ENCODE peak calls at places on chromosomes 11 and 22, in four cellular contexts. T is tibial artery, P is T-helper 1 cell, F is DMS79. A is an unnamed sample.

GRCh38 chr22:27242917-27243589 is 558.5 kb downstream of the MN1 start:
- DNase-seq in T (no peak), P (no peak), F (no peak), A (no peak)

GRCh38 chr11:83721286-83721685 is 435.1 kb upstream of the CCDC90B start:
- DNase-seq in T (no peak), P (no peak), F (no peak), A (no peak)

GRCh38 chr11:43723617-43724016 is 43.1 kb downstream of the HSD17B12 start:
- DNase-seq in T (no peak), P (no peak), F (no peak), A (no peak)

GRCh38 chr11:12321217-12321937 is 56.0 kb upstream of the PARVA start:
- DNase-seq in T (no peak), P (no peak), F (peak), A (no peak)

GRCh38 chr11:47373876-47374820 is 4.2 kb downstream of the SPI1 start:
- DNase-seq in T (peak), P (peak), F (no peak), A (peak)

GRCh38 chr22:43296279-43296902 is 46.8 kb downstream of the SCUBE1 start:
- DNase-seq in T (no peak), P (no peak), F (no peak), A (no peak)

GRCh38 chr11:121328213-121328966 is 35.8 kb downstream of the SC5D start:
- DNase-seq in T (no peak), P (no peak), F (no peak), A (no peak)

GRCh38 chr11:986270-986951 is 50.1 kb downstream of the MUC6 start:
- DNase-seq in T (no peak), P (no peak), F (no peak), A (no peak)

GRCh38 chr11:112345708-112346107 is 85.0 kb upstream of the PLET1 start:
- DNase-seq in T (no peak), P (no peak), F (no peak), A (no peak)

GRCh38 chr11:747176-748006 is at the start of gene TALDO1:
- DNase-seq in T (peak), P (peak), F (peak), A (peak)

GRCh38 chr11:44978961-44979331 is 28.3 kb upstream of the TP53I11 start:
- DNase-seq in T (no peak), P (no peak), F (peak), A (no peak)

GRCh38 chr11:104957280-104957679 is 11.1 kb downstream of the CASP4 start:
- DNase-seq in T (no peak), P (no peak), F (no peak), A (no peak)

GRCh38 chr11:31237819-31238771 is 131.4 kb downstream of the DCDC1 start:
- DNase-seq in T (no peak), P (no peak), F (no peak), A (no peak)

GRCh38 chr11:71119656-71120269 is 132.6 kb downstream of the SHANK2 start:
- DNase-seq in T (no peak), P (no peak), F (no peak), A (no peak)